ENCODE peak calls at places on chromosomes 2 and 18, in five cellular contexts. H is CD8-positive, alpha-beta memory T cell; I is activated CD8-positive, alpha-beta memory T cell treated with anti-CD3 and anti-CD28 coated beads, Interleukin-2, amount 50 U/mL, for 4 hours; Y is astrocyte; E is AG20443. D is an unnamed sample.

GRCh38 chr2:128410035-128410757 is 91.5 kb upstream of the HS6ST1 start:
- DNase-seq in H (no peak), I (no peak), Y (no peak), E (no peak), D (no peak)

GRCh38 chr18:22705328-22705727 is 227.8 kb upstream of the RBBP8 start:
- DNase-seq in H (no peak), I (no peak), Y (peak), E (peak), D (peak)

GRCh38 chr2:10571057-10571456 is 118.7 kb downstream of the NOL10 start:
- DNase-seq in H (no peak), I (no peak), Y (no peak), E (no peak), D (no peak)

GRCh38 chr18:9808530-9809241 is 77.1 kb upstream of the TXNDC2 start:
- DNase-seq in H (no peak), I (no peak), Y (peak), E (peak), D (peak)

GRCh38 chr2:205477016-205477705 is 205.1 kb upstream of the NRP2 start:
- DNase-seq in H (no peak), I (no peak), Y (peak), E (no peak), D (peak)

GRCh38 chr18:70673834-70674233 is 385.0 kb downstream of the SOCS6 start:
- DNase-seq in H (no peak), I (no peak), Y (no peak), E (no peak), D (no peak)

GRCh38 chr18:27198036-27198435 is 12.9 kb upstream of the CHST9 start:
- DNase-seq in H (no peak), I (no peak), Y (no peak), E (no peak), D (no peak)

GRCh38 chr18:6811816-6812215 is 82.3 kb downstream of the ARHGAP28 start:
- DNase-seq in H (no peak), I (no peak), Y (peak), E (no peak), D (no peak)

GRCh38 chr2:39902103-39902502 is 123.0 kb upstream of the THUMPD2 start:
- DNase-seq in H (no peak), I (no peak), Y (peak), E (peak), D (peak)

GRCh38 chr2:99067871-99068270 is 73.6 kb upstream of the C2orf15 start:
- DNase-seq in H (no peak), I (no peak), Y (no peak), E (no peak), D (no peak)

GRCh38 chr2:1731512-1731962 is 12.8 kb downstream of the PXDN start:
- DNase-seq in H (no peak), I (no peak), Y (peak), E (peak), D (peak)

GRCh38 chr2:217249490-217250451 is 389.9 kb upstream of the TNP1 start:
- DNase-seq in H (no peak), I (no peak), Y (no peak), E (no peak), D (no peak)

GRCh38 chr2:206086683-206087350 is 843 bp upstream of the INO80D start:
- DNase-seq in H (no peak), I (no peak), Y (no peak), E (no peak), D (peak)

GRCh38 chr18:77366725-77367641 is 117.3 kb downstream of the GALR1 start:
- DNase-seq in H (no peak), I (no peak), Y (peak), E (peak), D (no peak)

GRCh38 chr2:236642125-236642524 is 72.5 kb downstream of the ACKR3 start:
- DNase-seq in H (no peak), I (no peak), Y (no peak), E (no peak), D (no peak)

GRCh38 chr2:201152999-201153398 is 29.9 kb upstream of the CASP10 start:
- DNase-seq in H (no peak), I (no peak), Y (no peak), E (no peak), D (no peak)

GRCh38 chr2:120018549-120018948 is 5.7 kb downstream of the EPB41L5 start:
- DNase-seq in H (no peak), I (no peak), Y (no peak), E (no peak), D (no peak)

GRCh38 chr2:120442923-120443571 is 97.1 kb downstream of the INHBB start:
- DNase-seq in H (peak), I (no peak), Y (no peak), E (no peak), D (no peak)

GRCh38 chr2:105425936-105426625 is 27.2 kb upstream of the FHL2 start:
- DNase-seq in H (no peak), I (no peak), Y (no peak), E (no peak), D (no peak)

GRCh38 chr18:35811896-35812295 is 160.6 kb upstream of the RMP24 start:
- DNase-seq in H (no peak), I (no peak), Y (peak), E (no peak), D (no peak)

GRCh38 chr2:32455816-32456215 is 99.0 kb downstream of the BIRC6 start:
- DNase-seq in H (no peak), I (no peak), Y (no peak), E (no peak), D (no peak)

GRCh38 chr2:117888897-117889296 is 74.4 kb downstream of the DDX18 start:
- DNase-seq in H (no peak), I (no peak), Y (no peak), E (no peak), D (no peak)

GRCh38 chr2:109246616-109247015 is 117.6 kb downstream of the SH3RF3 start:
- DNase-seq in H (no peak), I (no peak), Y (no peak), E (no peak), D (no peak)

GRCh38 chr2:109386004-109386695 is 227.6 kb downstream of the SEPTIN10 start:
- DNase-seq in H (no peak), I (no peak), Y (no peak), E (no peak), D (no peak)

GRCh38 chr2:8317419-8317818 is 364.4 kb upstream of the ID2 start:
- DNase-seq in H (no peak), I (no peak), Y (no peak), E (no peak), D (no peak)

GRCh38 chr2:132479140-132479539 is 62.5 kb downstream of the GPR39 start:
- DNase-seq in H (no peak), I (no peak), Y (peak), E (no peak), D (no peak)

GRCh38 chr2:138665932-138666331 is 114.3 kb downstream of the NXPH2 start:
- DNase-seq in H (no peak), I (no peak), Y (peak), E (no peak), D (peak)

GRCh38 chr2:37802899-37803379 is 122.1 kb upstream of the RMDN2 start:
- DNase-seq in H (no peak), I (no peak), Y (peak), E (peak), D (peak)

GRCh38 chr2:96890252-96890651 is 20.4 kb upstream of the SEMA4C start:
- DNase-seq in H (no peak), I (no peak), Y (no peak), E (no peak), D (no peak)

GRCh38 chr2:120453635-120453998 is 107.7 kb downstream of the INHBB start:
- DNase-seq in H (no peak), I (no peak), Y (peak), E (peak), D (peak)

GRCh38 chr2:239298126-239298804 is 102.6 kb downstream of the HDAC4 start:
- DNase-seq in H (peak), I (peak), Y (no peak), E (no peak), D (no peak)

GRCh38 chr18:54906636-54907180 is 52.6 kb downstream of the CCDC68 start:
- DNase-seq in H (no peak), I (no peak), Y (peak), E (peak), D (no peak)

GRCh38 chr2:120511546-120512320 is 165.8 kb downstream of the INHBB start:
- DNase-seq in H (no peak), I (no peak), Y (no peak), E (no peak), D (no peak)

GRCh38 chr2:201137505-201138400 is 21.8 kb downstream of the CFLAR start:
- DNase-seq in H (no peak), I (no peak), Y (no peak), E (no peak), D (no peak)

GRCh38 chr18:3511980-3512379 is 62.0 kb downstream of the TGIF1 start:
- DNase-seq in H (no peak), I (no peak), Y (peak), E (peak), D (peak)

GRCh38 chr18:8501044-8501443 is 108.2 kb upstream of the RAB12 start:
- DNase-seq in H (no peak), I (no peak), Y (no peak), E (no peak), D (no peak)

GRCh38 chr2:223101340-223102039 is 49.5 kb downstream of the KCNE4 start:
- DNase-seq in H (no peak), I (no peak), Y (no peak), E (peak), D (peak)

GRCh38 chr2:196431957-196432356 is 207.6 kb upstream of the CCDC150 start:
- DNase-seq in H (no peak), I (no peak), Y (no peak), E (peak), D (peak)

GRCh38 chr2:66960161-66960560 is 437.0 kb upstream of the ETAA1 start:
- DNase-seq in H (no peak), I (no peak), Y (no peak), E (no peak), D (peak)

D was measured in M059J.